ENCODE peak calls at places on chromosomes 7 and 10, in four cellular contexts. One of them, this sample, is unnamed.

GRCh38 chr10:31623466-31623865 is 304.4 kb downstream of the ZEB1 start:
- DNase-seq in brain microvascular endothelial cell: no peak
- DNase-seq in heart right ventricle: no peak
- DNase-seq in upper lobe of right lung: no peak
- DNase-seq in this sample: no peak

GRCh38 chr7:106021211-106022067 is 58.4 kb downstream of the CDHR3 start:
- DNase-seq in brain microvascular endothelial cell: no peak
- DNase-seq in heart right ventricle: no peak
- DNase-seq in upper lobe of right lung: no peak
- DNase-seq in this sample: no peak

GRCh38 chr10:80357000-80357803 is 621 bp downstream of the DYDC2 start:
- DNase-seq in brain microvascular endothelial cell: no peak
- DNase-seq in heart right ventricle: peak; percentile 8
- DNase-seq in upper lobe of right lung: no peak
- DNase-seq in this sample: no peak

GRCh38 chr7:82534687-82535086 is 91.1 kb upstream of the CACNA2D1 start:
- DNase-seq in brain microvascular endothelial cell: peak; percentile 49
- DNase-seq in heart right ventricle: no peak
- DNase-seq in upper lobe of right lung: no peak
- DNase-seq in this sample: no peak

GRCh38 chr7:121329460-121330052 is 756 bp downstream of the WNT16 start:
- DNase-seq in brain microvascular endothelial cell: no peak
- DNase-seq in heart right ventricle: no peak
- DNase-seq in upper lobe of right lung: peak; percentile 64
- DNase-seq in this sample: no peak

GRCh38 chr10:4141471-4141870 is 356.5 kb upstream of the KLF6 start:
- DNase-seq in brain microvascular endothelial cell: peak; percentile 22
- DNase-seq in heart right ventricle: no peak
- DNase-seq in upper lobe of right lung: no peak
- DNase-seq in this sample: no peak

GRCh38 chr10:127889605-127890195 is 3.0 kb downstream of the CLRN3 start:
- DNase-seq in brain microvascular endothelial cell: peak; percentile 70
- DNase-seq in heart right ventricle: no peak
- DNase-seq in upper lobe of right lung: no peak
- DNase-seq in this sample: no peak

GRCh38 chr7:2159176-2159520 is 73.6 kb downstream of the MAD1L1 start:
- DNase-seq in brain microvascular endothelial cell: no peak
- DNase-seq in heart right ventricle: no peak
- DNase-seq in upper lobe of right lung: peak; percentile 62
- DNase-seq in this sample: no peak

GRCh38 chr7:139693651-139694388 is 84.0 kb downstream of the HIPK2 start:
- DNase-seq in brain microvascular endothelial cell: no peak
- DNase-seq in heart right ventricle: no peak
- DNase-seq in upper lobe of right lung: no peak
- DNase-seq in this sample: no peak

GRCh38 chr10:58063854-58064480 is 203.7 kb downstream of the IPMK start:
- DNase-seq in brain microvascular endothelial cell: no peak
- DNase-seq in heart right ventricle: no peak
- DNase-seq in upper lobe of right lung: no peak
- DNase-seq in this sample: no peak

GRCh38 chr7:123351506-123352225 is 151.9 kb upstream of the SLC13A1 start:
- DNase-seq in brain microvascular endothelial cell: no peak
- DNase-seq in heart right ventricle: no peak
- DNase-seq in upper lobe of right lung: no peak
- DNase-seq in this sample: no peak

GRCh38 chr10:114060456-114060855 is 16.8 kb downstream of the ADRB1 start:
- DNase-seq in brain microvascular endothelial cell: no peak
- DNase-seq in heart right ventricle: no peak
- DNase-seq in upper lobe of right lung: no peak
- DNase-seq in this sample: no peak
- TF ChIP-seq CTCF in brain microvascular endothelial cell: no peak
- TF ChIP-seq CTCF in heart right ventricle: no peak
- TF ChIP-seq CTCF in upper lobe of right lung: no peak
- TF ChIP-seq CTCF in this sample: no peak

GRCh38 chr7:26318921-26319320 is 27.3 kb downstream of the SNX10 start:
- DNase-seq in brain microvascular endothelial cell: no peak
- DNase-seq in heart right ventricle: no peak
- DNase-seq in upper lobe of right lung: no peak
- DNase-seq in this sample: no peak
- H3K27ac ChIP-seq in brain microvascular endothelial cell: no peak overlapping the region
- H3K27ac ChIP-seq in heart right ventricle: peak overlapping the region; percentile 60
- H3K27ac ChIP-seq in upper lobe of right lung: no peak overlapping the region
- H3K27ac ChIP-seq in this sample: peak overlapping the region; percentile 10

GRCh38 chr10:117569610-117570395 is 27.3 kb downstream of the EMX2 start:
- DNase-seq in brain microvascular endothelial cell: no peak
- DNase-seq in heart right ventricle: no peak
- DNase-seq in upper lobe of right lung: no peak
- DNase-seq in this sample: no peak
- H3K27me3 ChIP-seq in brain microvascular endothelial cell: no peaks in the 10 kb centered on the region
- H3K27me3 ChIP-seq in heart right ventricle: peaks cover 71% of the 10 kb centered on the region
- H3K27me3 ChIP-seq in upper lobe of right lung: peaks cover 28% of the 10 kb centered on the region
- H3K27me3 ChIP-seq in this sample: peaks cover 4% of the 10 kb centered on the region

GRCh38 chr7:116828281-116828680 is 34.1 kb upstream of the CAPZA2 start:
- DNase-seq in brain microvascular endothelial cell: no peak
- DNase-seq in heart right ventricle: no peak
- DNase-seq in upper lobe of right lung: no peak
- DNase-seq in this sample: no peak
- TF ChIP-seq CTCF in brain microvascular endothelial cell: peak; percentile 2
- TF ChIP-seq CTCF in heart right ventricle: no peak
- TF ChIP-seq CTCF in upper lobe of right lung: no peak
- TF ChIP-seq CTCF in this sample: no peak

GRCh38 chr7:55157347-55158105 is 138.7 kb downstream of the EGFR start:
- DNase-seq in brain microvascular endothelial cell: peak; percentile 30
- DNase-seq in heart right ventricle: peak; percentile 45
- DNase-seq in upper lobe of right lung: no peak
- DNase-seq in this sample: no peak
- H3K27ac ChIP-seq in brain microvascular endothelial cell: peak overlapping the region; percentile 61
- H3K27ac ChIP-seq in heart right ventricle: peak overlapping the region; percentile 73
- H3K27ac ChIP-seq in upper lobe of right lung: peak overlapping the region; percentile 25
- H3K27ac ChIP-seq in this sample: no peak overlapping the region

This sample was measured in dorsolateral prefrontal cortex.